ENCODE peak calls at places on chromosomes 12 and 14, in ten cellular contexts. One of them, this sample, is unnamed.

GRCh38 chr12:100767950-100768349 is 26.6 kb upstream of the ANO4 start:
- DNase-seq in ovary: no peak
- DNase-seq in A549: no peak
- DNase-seq in uterus: no peak
- DNase-seq in GM12878: no peak
- DNase-seq in cardiac fibroblast: no peak
- DNase-seq in IMR-90: no peak
- DNase-seq in tibial artery: no peak
- DNase-seq in gastrocnemius medialis: no peak
- DNase-seq in fibroblast of mammary gland: no peak
- DNase-seq in this sample: no peak

GRCh38 chr14:96279564-96279963 is 23.6 kb downstream of the BDKRB1 start:
- DNase-seq in ovary: no peak
- DNase-seq in cardiac fibroblast: peak
- DNase-seq in tibial artery: no peak
- DNase-seq in fibroblast of mammary gland: no peak
- DNase-seq in A549: no peak
- DNase-seq in IMR-90: no peak
- DNase-seq in GM12878: no peak
- DNase-seq in uterus: no peak
- DNase-seq in gastrocnemius medialis: no peak
- DNase-seq in this sample: no peak

GRCh38 chr12:2832550-2833127 is 2.2 kb downstream of the NRIP2 start:
- DNase-seq in IMR-90: no peak
- DNase-seq in cardiac fibroblast: no peak
- DNase-seq in ovary: no peak
- DNase-seq in fibroblast of mammary gland: no peak
- DNase-seq in GM12878: no peak
- DNase-seq in uterus: no peak
- DNase-seq in tibial artery: no peak
- DNase-seq in A549: no peak
- DNase-seq in gastrocnemius medialis: no peak
- DNase-seq in this sample: no peak

GRCh38 chr14:104510794-104511611 is 68.6 kb upstream of the C14orf180 start:
- DNase-seq in uterus: no peak
- DNase-seq in A549: no peak
- DNase-seq in cardiac fibroblast: no peak
- DNase-seq in tibial artery: no peak
- DNase-seq in IMR-90: no peak
- DNase-seq in gastrocnemius medialis: peak
- DNase-seq in GM12878: no peak
- DNase-seq in fibroblast of mammary gland: no peak
- DNase-seq in ovary: no peak
- DNase-seq in this sample: no peak

GRCh38 chr12:111429760-111430417 is 24.2 kb downstream of the SH2B3 start:
- DNase-seq in uterus: no peak
- DNase-seq in cardiac fibroblast: no peak
- DNase-seq in fibroblast of mammary gland: no peak
- DNase-seq in GM12878: no peak
- DNase-seq in gastrocnemius medialis: no peak
- DNase-seq in A549: no peak
- DNase-seq in ovary: no peak
- DNase-seq in tibial artery: no peak
- DNase-seq in IMR-90: no peak
- DNase-seq in this sample: no peak

GRCh38 chr14:23936084-23936829 is 17.3 kb upstream of the DHRS4 start:
- DNase-seq in A549: no peak
- DNase-seq in ovary: no peak
- DNase-seq in gastrocnemius medialis: no peak
- DNase-seq in uterus: no peak
- DNase-seq in tibial artery: no peak
- DNase-seq in GM12878: no peak
- DNase-seq in cardiac fibroblast: no peak
- DNase-seq in fibroblast of mammary gland: no peak
- DNase-seq in IMR-90: no peak
- DNase-seq in this sample: no peak

GRCh38 chr12:89236748-89237428 is 115.4 kb downstream of the DUSP6 start:
- DNase-seq in gastrocnemius medialis: no peak
- DNase-seq in uterus: no peak
- DNase-seq in GM12878: no peak
- DNase-seq in IMR-90: peak
- DNase-seq in cardiac fibroblast: no peak
- DNase-seq in ovary: no peak
- DNase-seq in A549: no peak
- DNase-seq in fibroblast of mammary gland: peak
- DNase-seq in tibial artery: no peak
- DNase-seq in this sample: peak

GRCh38 chr12:118773956-118774723 is 207.2 kb upstream of the SRRM4 start:
- DNase-seq in ovary: no peak
- DNase-seq in fibroblast of mammary gland: no peak
- DNase-seq in tibial artery: no peak
- DNase-seq in GM12878: no peak
- DNase-seq in cardiac fibroblast: no peak
- DNase-seq in IMR-90: no peak
- DNase-seq in gastrocnemius medialis: no peak
- DNase-seq in A549: no peak
- DNase-seq in uterus: no peak
- DNase-seq in this sample: no peak

GRCh38 chr12:3222306-3222705 is 145.1 kb downstream of the TSPAN9 start:
- DNase-seq in uterus: no peak
- DNase-seq in IMR-90: no peak
- DNase-seq in tibial artery: no peak
- DNase-seq in ovary: no peak
- DNase-seq in GM12878: no peak
- DNase-seq in fibroblast of mammary gland: no peak
- DNase-seq in gastrocnemius medialis: no peak
- DNase-seq in A549: no peak
- DNase-seq in cardiac fibroblast: no peak
- DNase-seq in this sample: no peak

GRCh38 chr12:34406996-34407300 is 384.7 kb downstream of the ALG10 start:
- DNase-seq in A549: no peak
- DNase-seq in gastrocnemius medialis: peak
- DNase-seq in ovary: peak
- DNase-seq in IMR-90: no peak
- DNase-seq in uterus: peak
- DNase-seq in fibroblast of mammary gland: no peak
- DNase-seq in cardiac fibroblast: no peak
- DNase-seq in GM12878: no peak
- DNase-seq in tibial artery: peak
- DNase-seq in this sample: no peak

GRCh38 chr12:128818065-128819022 is 5.4 kb downstream of the SLC15A4 start:
- DNase-seq in A549: no peak
- DNase-seq in IMR-90: peak
- DNase-seq in tibial artery: no peak
- DNase-seq in GM12878: no peak
- DNase-seq in cardiac fibroblast: peak
- DNase-seq in gastrocnemius medialis: no peak
- DNase-seq in uterus: no peak
- DNase-seq in ovary: no peak
- DNase-seq in fibroblast of mammary gland: peak
- DNase-seq in this sample: peak

GRCh38 chr12:75944097-75944904 is 87.3 kb downstream of the PHLDA1 start:
- DNase-seq in tibial artery: no peak
- DNase-seq in fibroblast of mammary gland: peak
- DNase-seq in ovary: no peak
- DNase-seq in gastrocnemius medialis: no peak
- DNase-seq in GM12878: peak
- DNase-seq in A549: peak
- DNase-seq in cardiac fibroblast: peak
- DNase-seq in uterus: no peak
- DNase-seq in IMR-90: peak
- DNase-seq in this sample: peak

GRCh38 chr12:6090786-6091185 is 33.7 kb downstream of the VWF start:
- DNase-seq in fibroblast of mammary gland: peak
- DNase-seq in ovary: no peak
- DNase-seq in IMR-90: peak
- DNase-seq in gastrocnemius medialis: no peak
- DNase-seq in cardiac fibroblast: peak
- DNase-seq in uterus: no peak
- DNase-seq in A549: no peak
- DNase-seq in GM12878: no peak
- DNase-seq in tibial artery: peak
- DNase-seq in this sample: peak

GRCh38 chr12:89236237-89236636 is 116.1 kb downstream of the DUSP6 start:
- DNase-seq in gastrocnemius medialis: no peak
- DNase-seq in GM12878: no peak
- DNase-seq in cardiac fibroblast: no peak
- DNase-seq in ovary: no peak
- DNase-seq in A549: no peak
- DNase-seq in tibial artery: no peak
- DNase-seq in fibroblast of mammary gland: peak
- DNase-seq in uterus: no peak
- DNase-seq in IMR-90: peak
- DNase-seq in this sample: peak

GRCh38 chr12:125202421-125202820 is 137.2 kb downstream of the AACS start:
- DNase-seq in GM12878: no peak
- DNase-seq in IMR-90: no peak
- DNase-seq in A549: no peak
- DNase-seq in gastrocnemius medialis: no peak
- DNase-seq in fibroblast of mammary gland: no peak
- DNase-seq in uterus: no peak
- DNase-seq in cardiac fibroblast: no peak
- DNase-seq in ovary: no peak
- DNase-seq in tibial artery: no peak
- DNase-seq in this sample: no peak

GRCh38 chr12:15230751-15231150 is 9.5 kb upstream of the RERG start:
- DNase-seq in ovary: no peak
- DNase-seq in A549: no peak
- DNase-seq in IMR-90: no peak
- DNase-seq in tibial artery: no peak
- DNase-seq in uterus: no peak
- DNase-seq in fibroblast of mammary gland: peak
- DNase-seq in GM12878: no peak
- DNase-seq in gastrocnemius medialis: no peak
- DNase-seq in cardiac fibroblast: no peak
- DNase-seq in this sample: no peak

GRCh38 chr12:124369055-124369900 is 74.4 kb downstream of the RFLNA start:
- DNase-seq in A549: no peak
- DNase-seq in gastrocnemius medialis: peak
- DNase-seq in GM12878: no peak
- DNase-seq in tibial artery: peak
- DNase-seq in cardiac fibroblast: peak
- DNase-seq in fibroblast of mammary gland: peak
- DNase-seq in uterus: peak
- DNase-seq in ovary: peak
- DNase-seq in IMR-90: peak
- DNase-seq in this sample: peak

GRCh38 chr14:101496779-101497420 is 64.4 kb upstream of the DIO3 start:
- DNase-seq in GM12878: no peak
- DNase-seq in A549: no peak
- DNase-seq in fibroblast of mammary gland: no peak
- DNase-seq in gastrocnemius medialis: no peak
- DNase-seq in tibial artery: peak
- DNase-seq in ovary: peak
- DNase-seq in cardiac fibroblast: no peak
- DNase-seq in IMR-90: no peak
- DNase-seq in uterus: peak
- DNase-seq in this sample: no peak

GRCh38 chr14:22549304-22549962 is 39.6 kb downstream of the DAD1 start:
- DNase-seq in GM12878: no peak
- DNase-seq in ovary: no peak
- DNase-seq in A549: no peak
- DNase-seq in IMR-90: no peak
- DNase-seq in tibial artery: no peak
- DNase-seq in cardiac fibroblast: no peak
- DNase-seq in uterus: no peak
- DNase-seq in gastrocnemius medialis: no peak
- DNase-seq in fibroblast of mammary gland: no peak
- DNase-seq in this sample: no peak
- H3K4me3 ChIP-seq in GM12878: no peak
- H3K4me3 ChIP-seq in ovary: no peak
- H3K4me3 ChIP-seq in A549: no peak
- H3K4me3 ChIP-seq in IMR-90: no peak
- H3K4me3 ChIP-seq in tibial artery: no peak
- H3K4me3 ChIP-seq in cardiac fibroblast: no peak
- H3K4me3 ChIP-seq in uterus: no peak
- H3K4me3 ChIP-seq in gastrocnemius medialis: no peak
- H3K4me3 ChIP-seq in fibroblast of mammary gland: no peak
- H3K4me3 ChIP-seq in this sample: no peak

GRCh38 chr12:106790020-106790419 is 15.5 kb downstream of the RIC8B start:
- DNase-seq in GM12878: no peak
- DNase-seq in A549: no peak
- DNase-seq in ovary: no peak
- DNase-seq in fibroblast of mammary gland: no peak
- DNase-seq in uterus: no peak
- DNase-seq in tibial artery: no peak
- DNase-seq in cardiac fibroblast: no peak
- DNase-seq in gastrocnemius medialis: no peak
- DNase-seq in IMR-90: no peak
- DNase-seq in this sample: no peak
- TF ChIP-seq CTCF in GM12878: peak
- TF ChIP-seq CTCF in A549: peak
- TF ChIP-seq CTCF in ovary: no peak
- TF ChIP-seq CTCF in fibroblast of mammary gland: no peak
- TF ChIP-seq CTCF in uterus: no peak
- TF ChIP-seq CTCF in tibial artery: no peak
- TF ChIP-seq CTCF in cardiac fibroblast: peak
- TF ChIP-seq CTCF in gastrocnemius medialis: no peak
- TF ChIP-seq CTCF in IMR-90: no peak
- TF ChIP-seq CTCF in this sample: no peak

DNA sequence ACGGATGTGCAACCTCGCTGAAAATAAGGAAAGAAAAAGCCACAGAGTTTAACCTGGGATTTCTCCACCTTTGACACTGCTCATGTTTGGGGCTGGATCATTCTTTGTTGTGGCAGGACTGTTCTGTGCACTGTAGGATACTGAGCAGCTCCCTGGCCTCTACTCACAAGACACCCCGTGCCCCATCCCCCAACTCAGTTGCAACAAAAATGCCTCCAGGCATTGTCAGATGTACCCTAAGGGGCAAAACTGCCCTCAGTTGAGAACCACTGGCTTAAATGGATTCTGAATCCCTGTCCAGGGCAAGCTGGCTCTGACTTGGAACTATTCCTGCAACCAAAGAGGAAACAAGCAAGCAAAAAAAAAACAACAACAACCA is 2.1 kb downstream of the GLTP start:
- DNase-seq in ovary: no peak
- DNase-seq in tibial artery: no peak
- DNase-seq in IMR-90: no peak
- DNase-seq in cardiac fibroblast: no peak
- DNase-seq in uterus: no peak
- DNase-seq in A549: no peak
- DNase-seq in GM12878: no peak
- DNase-seq in fibroblast of mammary gland: no peak
- DNase-seq in gastrocnemius medialis: no peak
- DNase-seq in this sample: no peak
- H3K4me3 ChIP-seq in ovary: no peak
- H3K4me3 ChIP-seq in tibial artery: no peak
- H3K4me3 ChIP-seq in IMR-90: no peak
- H3K4me3 ChIP-seq in cardiac fibroblast: no peak
- H3K4me3 ChIP-seq in uterus: no peak
- H3K4me3 ChIP-seq in A549: no peak
- H3K4me3 ChIP-seq in GM12878: no peak
- H3K4me3 ChIP-seq in fibroblast of mammary gland: no peak
- H3K4me3 ChIP-seq in gastrocnemius medialis: no peak
- H3K4me3 ChIP-seq in this sample: no peak

DNA sequence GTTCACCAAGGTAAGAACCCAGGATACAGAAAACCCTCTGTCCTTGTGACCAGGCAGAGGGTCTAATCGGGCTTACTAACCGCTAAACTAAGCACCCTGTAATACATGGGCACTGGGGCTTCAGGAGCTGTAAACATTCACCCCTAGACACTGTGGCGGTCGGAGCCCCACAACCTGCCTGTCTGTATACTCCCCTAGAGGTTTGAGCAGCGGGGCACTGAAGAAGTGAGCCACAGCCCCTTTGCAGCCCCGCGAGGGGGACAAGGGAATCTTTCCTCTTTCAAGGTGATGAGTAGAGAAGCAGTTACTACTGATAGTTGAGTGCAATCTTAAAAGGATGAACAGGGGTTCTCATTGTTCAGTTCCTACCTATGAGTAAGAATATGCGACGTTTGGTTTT is 397.2 kb downstream of the AEBP2 start:
- DNase-seq in tibial artery: no peak
- DNase-seq in IMR-90: no peak
- DNase-seq in cardiac fibroblast: no peak
- DNase-seq in gastrocnemius medialis: no peak
- DNase-seq in GM12878: no peak
- DNase-seq in ovary: no peak
- DNase-seq in fibroblast of mammary gland: no peak
- DNase-seq in A549: no peak
- DNase-seq in uterus: no peak
- DNase-seq in this sample: no peak
- TF ChIP-seq CTCF in tibial artery: no peak
- TF ChIP-seq CTCF in IMR-90: no peak
- TF ChIP-seq CTCF in cardiac fibroblast: no peak
- TF ChIP-seq CTCF in gastrocnemius medialis: no peak
- TF ChIP-seq CTCF in GM12878: no peak
- TF ChIP-seq CTCF in ovary: no peak
- TF ChIP-seq CTCF in fibroblast of mammary gland: no peak
- TF ChIP-seq CTCF in A549: no peak
- TF ChIP-seq CTCF in uterus: no peak
- TF ChIP-seq CTCF in this sample: no peak